ENCODE peak calls at places on chromosome 21, in eight cellular contexts. N, B, K, E, G, P, T and O are unnamed samples.

GRCh38 chr21:46091118-46091517 is 6.8 kb upstream of the COL6A2 start:
- DNase-seq in N (no peak), B (no peak), K (no peak), E (no peak), G (no peak), P (no peak), T (no peak), O (no peak)

GRCh38 chr21:31948681-31949080 is 75.9 kb downstream of the HUNK start:
- DNase-seq in N (no peak), B (no peak), K (no peak), E (no peak), G (no peak), P (no peak), T (no peak), O (no peak)

GRCh38 chr21:32861871-32862270 is 90.3 kb upstream of the PAXBP1 start:
- DNase-seq in N (no peak), B (peak; percentile 73), K (no peak), E (no peak), G (no peak), P (peak; percentile 8), T (no peak), O (peak; percentile 60)

GRCh38 chr21:46643379-46644177 is 8.1 kb downstream of the PRMT2 start:
- DNase-seq in N (no peak), B (no peak), K (no peak), E (no peak), G (no peak), P (no peak), T (no peak), O (no peak)

GRCh38 chr21:31530918-31531705 is 128.4 kb upstream of the SOD1 start:
- DNase-seq in N (no peak), B (no peak), K (no peak), E (peak; percentile 77), G (no peak), P (no peak), T (no peak), O (no peak)

GRCh38 chr21:20030390-20030789 is 967.8 kb upstream of the NCAM2 start:
- DNase-seq in N (peak; percentile 38), B (no peak), K (no peak), E (no peak), G (no peak), P (no peak), T (no peak), O (no peak)

GRCh38 chr21:33231526-33231925 is 1.8 kb downstream of the IFNAR2 start:
- DNase-seq in N (no peak), B (no peak), K (no peak), E (no peak), G (no peak), P (no peak), T (no peak), O (no peak)

GRCh38 chr21:29613021-29613420 is 314.3 kb downstream of the BACH1 start:
- DNase-seq in N (no peak), B (no peak), K (peak; percentile 10), E (no peak), G (no peak), P (no peak), T (no peak), O (peak; percentile 16)

GRCh38 chr21:16978309-16978895 is 534.4 kb upstream of the CXADR start:
- DNase-seq in N (no peak), B (no peak), K (no peak), E (no peak), G (no peak), P (no peak), T (no peak), O (no peak)

GRCh38 chr21:33478182-33478581 is 1.6 kb downstream of the TMEM50B start:
- DNase-seq in N (no peak), B (no peak), K (no peak), E (no peak), G (no peak), P (no peak), T (no peak), O (no peak)

GRCh38 chr21:46065215-46065992 is 32.5 kb upstream of the COL6A2 start:
- DNase-seq in N (peak; percentile 74), B (peak; percentile 77), K (peak; percentile 76), E (no peak), G (no peak), P (no peak), T (peak; percentile 59), O (peak; percentile 77)

GRCh38 chr21:26977741-26978140 is 10.9 kb upstream of the ADAMTS5 start:
- DNase-seq in N (no peak), B (no peak), K (peak; percentile 61), E (no peak), G (no peak), P (no peak), T (no peak), O (peak; percentile 37)

GRCh38 chr21:32414579-32415358 is 2.3 kb downstream of the EVA1C start:
- DNase-seq in N (no peak), B (peak; percentile 67), K (peak; percentile 63), E (no peak), G (no peak), P (no peak), T (no peak), O (peak; percentile 82)

GRCh38 chr21:45816794-45817193 is 164.8 kb upstream of the COL6A1 start:
- DNase-seq in N (no peak), B (no peak), K (no peak), E (no peak), G (no peak), P (no peak), T (no peak), O (no peak)

GRCh38 chr21:28516996-28517592 is 475.6 kb downstream of the LTN1 start:
- DNase-seq in N (peak; percentile 65), B (peak; percentile 57), K (no peak), E (peak; percentile 64), G (peak; percentile 15), P (no peak), T (peak; percentile 22), O (peak; percentile 36)

GRCh38 chr21:45819478-45820170 is 161.9 kb upstream of the COL6A1 start:
- DNase-seq in N (no peak), B (no peak), K (no peak), E (no peak), G (no peak), P (no peak), T (no peak), O (no peak)

GRCh38 chr21:41885341-41886024 is 6.3 kb upstream of the PRDM15 start:
- DNase-seq in N (no peak), B (no peak), K (peak; percentile 53), E (no peak), G (no peak), P (no peak), T (no peak), O (peak; percentile 37)
- TF ChIP-seq CTCF in N (no peak), B (no peak), K (no peak), E (no peak), G (no peak), P (no peak), T (no peak), O (no peak)

GRCh38 chr21:24428539-24429186 is 1178.6 kb downstream of the MRPL39 start:
- DNase-seq in N (no peak), B (no peak), K (no peak), E (no peak), G (no peak), P (no peak), T (no peak), O (no peak)
- H3K4me3 ChIP-seq in N (peak overlapping the region; percentile 30), B (no peak overlapping the region), K (no peak overlapping the region), E (no peak overlapping the region), G (no peak overlapping the region), P (peak overlapping the region; percentile 5), T (no peak overlapping the region), O (peak overlapping the region; percentile 27)

DNA sequence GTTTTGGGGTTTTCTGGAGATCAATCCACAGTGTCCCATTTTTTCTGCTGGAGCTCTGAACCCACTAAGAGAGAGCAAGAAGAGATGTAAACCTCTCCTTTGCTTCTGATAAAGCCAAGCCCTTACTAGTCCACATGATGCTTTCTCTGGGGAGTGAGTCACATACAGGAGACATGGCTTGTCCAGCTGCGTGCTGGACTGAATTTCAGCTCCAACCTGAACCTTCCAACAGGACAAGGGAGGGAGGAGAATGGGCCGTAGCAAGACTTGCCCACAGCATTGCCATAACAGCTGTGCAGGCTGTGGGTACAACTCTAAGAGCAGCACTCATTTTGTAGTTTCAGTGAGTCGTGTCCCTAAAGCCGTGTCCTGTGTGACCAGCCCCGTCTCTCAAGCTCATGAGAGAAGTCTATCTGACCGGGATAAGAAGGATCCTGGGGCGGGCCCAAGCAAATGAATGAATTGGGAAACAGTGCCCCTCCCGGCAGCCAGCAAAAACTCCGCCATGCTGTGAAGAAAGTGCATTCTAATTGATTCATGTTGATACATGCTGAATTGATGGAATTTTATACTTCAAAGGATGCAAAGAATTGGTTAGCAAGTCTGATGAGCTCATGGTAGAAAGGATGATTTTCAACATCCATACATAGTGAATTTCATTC is 195.2 kb downstream of the GABPA start:
- DNase-seq in N (no peak), B (peak; percentile 46), K (peak; percentile 76), E (no peak), G (no peak), P (peak; percentile 18), T (peak; percentile 56), O (peak; percentile 55)
- TF ChIP-seq CTCF in N (no peak), B (peak; percentile 12), K (no peak), E (no peak), G (no peak), P (no peak), T (peak; percentile 44), O (no peak)

GRCh38 chr21:44529503-44530125 is 10.4 kb downstream of the KRTAP10-1 start:
- DNase-seq in N (peak; percentile 2), B (no peak), K (no peak), E (no peak), G (no peak), P (no peak), T (no peak), O (no peak)
- H3K4me3 ChIP-seq in N (no peak overlapping the region), B (no peak overlapping the region), K (no peak overlapping the region), E (no peak overlapping the region), G (no peak overlapping the region), P (no peak overlapping the region), T (no peak overlapping the region), O (no peak overlapping the region)

GRCh38 chr21:41361053-41361785 is 608 bp upstream of the MX2 start:
- DNase-seq in N (no peak), B (no peak), K (no peak), E (no peak), G (no peak), P (no peak), T (no peak), O (no peak)

GRCh38 chr21:41359289-41359688 is 2.5 kb upstream of the MX2 start:
- DNase-seq in N (no peak), B (no peak), K (no peak), E (no peak), G (no peak), P (no peak), T (no peak), O (no peak)

GRCh38 chr21:41358193-41359166 is 3.3 kb upstream of the MX2 start:
- DNase-seq in N (no peak), B (no peak), K (no peak), E (no peak), G (no peak), P (no peak), T (no peak), O (no peak)

GRCh38 chr21:41361786-41362604 is at the start of gene MX2:
- DNase-seq in N (peak; percentile 69), B (peak; percentile 82), K (peak; percentile 81), E (peak; percentile 66), G (no peak), P (peak; percentile 37), T (peak; percentile 40), O (peak; percentile 93)

GRCh38 chr21:41360072-41360821 is 1.6 kb upstream of the MX2 start:
- DNase-seq in N (no peak), B (peak; percentile 69), K (peak; percentile 26), E (peak; percentile 79), G (no peak), P (peak; percentile 10), T (no peak), O (peak; percentile 37)
- TF ChIP-seq CTCF in N (peak; percentile 33), B (no peak), K (no peak), E (no peak), G (peak; percentile 66), P (peak; percentile 4), T (peak; percentile 35), O (no peak)